ENCODE peak calls at places on chromosomes 7 and 10, in seven cellular contexts. One of them, this sample, is unnamed.

GRCh38 chr7:105130048-105130447 is 116.0 kb downstream of the KMT2E start:
- DNase-seq in HCT116: no peak
- DNase-seq in SK-N-SH: no peak
- DNase-seq in K562: no peak
- DNase-seq in H1: no peak
- DNase-seq in GM12878: no peak
- DNase-seq in HepG2: no peak
- DNase-seq in this sample: no peak

GRCh38 chr7:129825005-129825553 is 127.7 kb downstream of the UBE2H start:
- DNase-seq in GM12878: no peak
- DNase-seq in H1: peak; percentile 91
- DNase-seq in SK-N-SH: peak; percentile 95
- DNase-seq in K562: peak; percentile 87
- DNase-seq in HepG2: peak; percentile 78
- DNase-seq in HCT116: peak; percentile 91
- DNase-seq in this sample: peak; percentile 73

GRCh38 chr10:82084904-82085303 is 209.9 kb downstream of the NRG3 start:
- DNase-seq in H1: no peak
- DNase-seq in SK-N-SH: no peak
- DNase-seq in HCT116: no peak
- DNase-seq in K562: no peak
- DNase-seq in GM12878: no peak
- DNase-seq in HepG2: no peak
- DNase-seq in this sample: no peak

GRCh38 chr7:104124469-104124868 is 83.3 kb downstream of the ORC5 start:
- DNase-seq in HCT116: no peak
- DNase-seq in HepG2: no peak
- DNase-seq in SK-N-SH: no peak
- DNase-seq in H1: no peak
- DNase-seq in K562: no peak
- DNase-seq in GM12878: no peak
- DNase-seq in this sample: no peak

GRCh38 chr7:130145424-130146106 is 59.6 kb downstream of the TMEM209 start:
- DNase-seq in SK-N-SH: no peak
- DNase-seq in GM12878: no peak
- DNase-seq in H1: peak; percentile 19
- DNase-seq in K562: no peak
- DNase-seq in HepG2: no peak
- DNase-seq in HCT116: no peak
- DNase-seq in this sample: no peak

GRCh38 chr10:101282937-101283336 is 53.7 kb upstream of the LBX1 start:
- DNase-seq in HepG2: no peak
- DNase-seq in HCT116: no peak
- DNase-seq in H1: no peak
- DNase-seq in SK-N-SH: no peak
- DNase-seq in GM12878: no peak
- DNase-seq in K562: no peak
- DNase-seq in this sample: no peak

GRCh38 chr7:47581821-47582747 is at the start of gene TNS3:
- DNase-seq in K562: no peak
- DNase-seq in HepG2: no peak
- DNase-seq in HCT116: no peak
- DNase-seq in H1: peak; percentile 78
- DNase-seq in SK-N-SH: peak; percentile 84
- DNase-seq in GM12878: no peak
- DNase-seq in this sample: peak; percentile 68

GRCh38 chr7:66474441-66474840 is 154.2 kb upstream of the KCTD7 start:
- DNase-seq in HCT116: no peak
- DNase-seq in K562: no peak
- DNase-seq in SK-N-SH: peak; percentile 27
- DNase-seq in H1: no peak
- DNase-seq in HepG2: no peak
- DNase-seq in GM12878: no peak
- DNase-seq in this sample: no peak

GRCh38 chr7:44100458-44101303 is 3.5 kb upstream of the AEBP1 start:
- DNase-seq in H1: no peak
- DNase-seq in SK-N-SH: peak; percentile 50
- DNase-seq in GM12878: no peak
- DNase-seq in HepG2: no peak
- DNase-seq in K562: no peak
- DNase-seq in HCT116: no peak
- DNase-seq in this sample: no peak

GRCh38 chr10:80268266-80268665 is 21.2 kb downstream of the MAT1A start:
- DNase-seq in H1: no peak
- DNase-seq in K562: no peak
- DNase-seq in GM12878: no peak
- DNase-seq in HCT116: no peak
- DNase-seq in HepG2: no peak
- DNase-seq in SK-N-SH: no peak
- DNase-seq in this sample: no peak

GRCh38 chr7:151233111-151233701 is 923 bp downstream of the CHPF2 start:
- DNase-seq in SK-N-SH: peak; percentile 82
- DNase-seq in K562: peak; percentile 65
- DNase-seq in H1: no peak
- DNase-seq in HepG2: peak; percentile 45
- DNase-seq in HCT116: no peak
- DNase-seq in GM12878: no peak
- DNase-seq in this sample: peak; percentile 31

GRCh38 chr10:102120142-102120986 is at the start of gene LDB1:
- DNase-seq in GM12878: no peak
- DNase-seq in H1: peak; percentile 85
- DNase-seq in SK-N-SH: peak; percentile 85
- DNase-seq in K562: peak; percentile 87
- DNase-seq in HCT116: peak; percentile 65
- DNase-seq in HepG2: peak; percentile 62
- DNase-seq in this sample: peak; percentile 96

GRCh38 chr10:3486346-3487065 is 298.5 kb downstream of the KLF6 start:
- DNase-seq in K562: no peak
- DNase-seq in H1: peak; percentile 82
- DNase-seq in HCT116: peak; percentile 79
- DNase-seq in GM12878: no peak
- DNase-seq in SK-N-SH: peak; percentile 65
- DNase-seq in HepG2: peak; percentile 20
- DNase-seq in this sample: peak; percentile 71

GRCh38 chr10:14009315-14010082 is 321.2 kb downstream of the FRMD4A start:
- DNase-seq in GM12878: peak; percentile 96
- DNase-seq in HepG2: no peak
- DNase-seq in HCT116: no peak
- DNase-seq in K562: no peak
- DNase-seq in H1: no peak
- DNase-seq in SK-N-SH: peak; percentile 43
- DNase-seq in this sample: no peak

GRCh38 chr7:4820968-4821471 is 40.8 kb downstream of the PAPOLB start:
- DNase-seq in HepG2: no peak
- DNase-seq in HCT116: no peak
- DNase-seq in H1: peak; percentile 41
- DNase-seq in SK-N-SH: peak; percentile 42
- DNase-seq in K562: no peak
- DNase-seq in GM12878: no peak
- DNase-seq in this sample: no peak

GRCh38 chr10:499991-500390 is 189.5 kb downstream of the DIP2C start:
- DNase-seq in K562: no peak
- DNase-seq in HCT116: no peak
- DNase-seq in HepG2: no peak
- DNase-seq in SK-N-SH: no peak
- DNase-seq in GM12878: no peak
- DNase-seq in H1: no peak
- DNase-seq in this sample: no peak

GRCh38 chr10:94320285-94320914 is 42.3 kb downstream of the NOC3L start:
- DNase-seq in SK-N-SH: peak; percentile 43
- DNase-seq in HCT116: peak; percentile 40
- DNase-seq in H1: peak; percentile 83
- DNase-seq in HepG2: peak; percentile 53
- DNase-seq in GM12878: no peak
- DNase-seq in K562: peak; percentile 72
- DNase-seq in this sample: peak; percentile 81

GRCh38 chr7:149573519-149573918 is 75.9 kb upstream of the ZNF746 start:
- DNase-seq in K562: no peak
- DNase-seq in SK-N-SH: no peak
- DNase-seq in HCT116: no peak
- DNase-seq in HepG2: no peak
- DNase-seq in H1: no peak
- DNase-seq in GM12878: no peak
- DNase-seq in this sample: no peak

GRCh38 chr10:126373137-126373536 is 15.1 kb downstream of the ADAM12 start:
- DNase-seq in GM12878: no peak
- DNase-seq in H1: no peak
- DNase-seq in SK-N-SH: no peak
- DNase-seq in HepG2: no peak
- DNase-seq in K562: no peak
- DNase-seq in HCT116: no peak
- DNase-seq in this sample: no peak

GRCh38 chr10:102644066-102644645 is at the start of gene TRIM8:
- DNase-seq in SK-N-SH: peak; percentile 66
- DNase-seq in HCT116: no peak
- DNase-seq in K562: peak; percentile 62
- DNase-seq in HepG2: peak; percentile 55
- DNase-seq in GM12878: no peak
- DNase-seq in H1: peak; percentile 65
- DNase-seq in this sample: peak; percentile 74

GRCh38 chr7:132321387-132321786 is 254.9 kb downstream of the PLXNA4 start:
- DNase-seq in K562: peak; percentile 19
- DNase-seq in H1: no peak
- DNase-seq in GM12878: no peak
- DNase-seq in HCT116: no peak
- DNase-seq in SK-N-SH: peak; percentile 76
- DNase-seq in HepG2: no peak
- DNase-seq in this sample: no peak

GRCh38 chr7:39712746-39713145 is 89.4 kb downstream of the RALA start:
- DNase-seq in GM12878: no peak
- DNase-seq in HCT116: no peak
- DNase-seq in K562: no peak
- DNase-seq in HepG2: no peak
- DNase-seq in H1: no peak
- DNase-seq in SK-N-SH: no peak
- DNase-seq in this sample: no peak

GRCh38 chr7:56062382-56062781 is 1.7 kb upstream of the SUMF2 start:
- DNase-seq in HCT116: peak; percentile 57
- DNase-seq in K562: peak; percentile 64
- DNase-seq in H1: no peak
- DNase-seq in GM12878: no peak
- DNase-seq in HepG2: peak; percentile 71
- DNase-seq in SK-N-SH: no peak
- DNase-seq in this sample: no peak

GRCh38 chr10:88745633-88746032 is 14.2 kb upstream of the LIPN start:
- DNase-seq in GM12878: no peak
- DNase-seq in HCT116: no peak
- DNase-seq in H1: no peak
- DNase-seq in SK-N-SH: no peak
- DNase-seq in K562: no peak
- DNase-seq in HepG2: no peak
- DNase-seq in this sample: no peak

GRCh38 chr10:88743999-88744398 is 15.8 kb upstream of the LIPN start:
- DNase-seq in HCT116: no peak
- DNase-seq in H1: no peak
- DNase-seq in SK-N-SH: no peak
- DNase-seq in K562: no peak
- DNase-seq in HepG2: no peak
- DNase-seq in GM12878: no peak
- DNase-seq in this sample: no peak
- TF ChIP-seq JUND in HCT116: no peak
- TF ChIP-seq JUND in H1: no peak
- TF ChIP-seq JUND in SK-N-SH: no peak
- TF ChIP-seq JUND in K562: no peak
- TF ChIP-seq JUND in HepG2: no peak
- TF ChIP-seq JUND in GM12878: no peak
- TF ChIP-seq JUND in this sample: no peak

DNA sequence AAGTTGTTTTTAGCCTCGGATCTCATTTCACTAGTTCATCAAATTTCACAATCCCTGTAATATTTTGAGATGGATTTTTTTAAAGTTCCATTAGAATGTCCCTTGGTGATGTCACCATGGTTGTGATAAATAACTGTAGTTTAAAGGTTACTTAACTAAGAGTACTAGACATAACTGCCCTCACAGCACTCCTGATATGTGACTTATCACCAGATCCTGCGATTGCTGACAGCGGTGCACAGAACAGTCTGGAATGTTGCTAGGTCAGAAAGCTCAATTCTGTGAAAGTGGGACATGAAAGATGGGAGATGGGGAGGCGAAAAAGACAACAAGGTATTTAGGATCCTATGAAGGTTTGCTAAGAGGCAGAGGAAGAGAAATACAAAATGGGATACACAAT is 40.2 kb downstream of the FAM13C start:
- DNase-seq in HepG2: no peak
- DNase-seq in GM12878: no peak
- DNase-seq in HCT116: no peak
- DNase-seq in SK-N-SH: no peak
- DNase-seq in H1: no peak
- DNase-seq in K562: no peak
- DNase-seq in this sample: no peak
- TF ChIP-seq JUND in HepG2: no peak
- TF ChIP-seq JUND in GM12878: no peak
- TF ChIP-seq JUND in HCT116: no peak
- TF ChIP-seq JUND in SK-N-SH: no peak
- TF ChIP-seq JUND in H1: no peak
- TF ChIP-seq JUND in K562: no peak
- TF ChIP-seq JUND in this sample: no peak

DNA sequence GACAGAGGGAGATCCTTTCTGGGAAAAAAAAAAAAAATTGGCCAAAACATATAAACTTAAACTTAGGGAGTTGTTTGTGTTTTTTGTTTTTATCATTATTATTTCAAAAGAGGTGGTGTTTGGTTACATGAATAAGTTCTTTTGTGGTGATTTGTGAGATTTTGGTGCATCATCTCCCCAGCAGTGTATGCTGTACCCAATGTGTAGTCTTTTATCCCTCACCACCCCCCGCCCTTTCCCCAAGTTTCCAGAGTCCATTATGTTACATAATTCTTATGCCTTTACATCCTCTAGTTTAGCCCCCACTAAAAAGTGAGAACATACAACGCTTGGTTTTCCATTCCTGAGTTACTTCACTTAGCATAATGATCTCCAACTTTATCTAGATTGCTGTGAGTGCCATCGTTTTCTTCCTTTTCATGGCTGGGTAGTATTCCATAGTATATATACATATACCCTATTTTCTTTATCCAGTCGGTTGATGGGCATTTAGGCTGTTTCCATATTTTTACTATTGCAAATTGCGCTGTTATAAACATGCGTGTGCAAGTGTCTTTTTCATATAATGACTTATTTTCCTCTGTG is 148.1 kb upstream of the ZNF92 start:
- DNase-seq in HepG2: no peak
- DNase-seq in SK-N-SH: no peak
- DNase-seq in H1: no peak
- DNase-seq in GM12878: no peak
- DNase-seq in HCT116: no peak
- DNase-seq in K562: no peak
- DNase-seq in this sample: no peak
- TF ChIP-seq JUND in HepG2: no peak
- TF ChIP-seq JUND in SK-N-SH: no peak
- TF ChIP-seq JUND in H1: no peak
- TF ChIP-seq JUND in GM12878: no peak
- TF ChIP-seq JUND in HCT116: no peak
- TF ChIP-seq JUND in K562: no peak
- TF ChIP-seq JUND in this sample: no peak

DNA sequence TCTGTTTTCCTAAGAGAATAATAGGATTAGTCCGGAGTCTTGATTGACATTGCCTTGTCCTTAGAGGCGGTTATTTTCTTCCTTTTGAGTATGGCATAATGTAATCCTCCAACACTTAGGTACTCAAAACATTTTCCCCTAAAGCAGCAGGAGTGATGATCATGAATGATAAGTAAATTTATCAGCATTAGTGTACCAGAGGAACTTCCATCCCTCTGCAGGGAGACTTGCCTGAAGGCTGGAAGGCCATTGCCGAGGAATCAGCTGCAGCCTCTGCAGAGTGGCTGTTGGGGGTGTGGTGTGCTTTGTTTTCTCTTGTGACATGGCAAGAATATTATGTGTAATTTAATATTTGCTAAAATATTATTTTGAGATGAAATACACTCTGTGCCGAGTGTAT is 56.8 kb downstream of the RAB11FIP2 start:
- DNase-seq in H1: no peak
- DNase-seq in HCT116: no peak
- DNase-seq in GM12878: no peak
- DNase-seq in K562: no peak
- DNase-seq in SK-N-SH: peak; percentile 53
- DNase-seq in HepG2: no peak
- DNase-seq in this sample: no peak
- TF ChIP-seq JUND in H1: no peak
- TF ChIP-seq JUND in HCT116: no peak
- TF ChIP-seq JUND in GM12878: no peak
- TF ChIP-seq JUND in K562: no peak
- TF ChIP-seq JUND in SK-N-SH: no peak
- TF ChIP-seq JUND in HepG2: no peak
- TF ChIP-seq JUND in this sample: no peak